ENCODE peak calls at places on chromosome 20, in ten cellular contexts. V is BE2C, Y is endothelial cell, A is ovary, M is ascending aorta, D is GM12864, H is breast epithelium, G is psoas muscle, E is fibroblast of lung, I is left lung. Q is an unnamed sample.

GRCh38 chr20:37311710-37312355 is 22.4 kb downstream of the MANBAL start:
- DNase-seq in V (no peak), G (no peak), I (peak), E (peak), M (no peak), D (no peak), A (no peak), H (no peak), Y (no peak), Q (no peak)

GRCh38 chr20:1894951-1895673 is at the start of gene SIRPA:
- DNase-seq in Y (peak), A (peak), H (no peak), V (peak), D (no peak), I (peak), G (peak), E (peak), M (no peak), Q (peak)

GRCh38 chr20:44725852-44726251 is 10.7 kb downstream of the CCN5 start:
- DNase-seq in G (no peak), I (no peak), Y (no peak), D (no peak), H (no peak), E (no peak), V (no peak), M (no peak), A (no peak), Q (no peak)

GRCh38 chr20:42941629-42942028 is 248.1 kb downstream of the PTPRT start:
- DNase-seq in V (no peak), M (no peak), E (no peak), H (no peak), A (no peak), D (no peak), G (no peak), Y (no peak), I (no peak), Q (no peak)

GRCh38 chr20:62858059-62858458 is 3.6 kb downstream of the TCFL5 start:
- DNase-seq in M (no peak), I (peak), G (no peak), H (no peak), E (no peak), V (no peak), D (no peak), A (no peak), Y (no peak), Q (no peak)

GRCh38 chr20:1860446-1860845 is 34.8 kb upstream of the SIRPA start:
- DNase-seq in I (no peak), H (no peak), D (no peak), V (no peak), A (no peak), E (peak), G (no peak), Y (no peak), M (no peak), Q (no peak)

GRCh38 chr20:51100617-51101016 is 77.7 kb upstream of the KCNG1 start:
- DNase-seq in V (no peak), H (no peak), I (no peak), Y (no peak), E (no peak), M (no peak), G (no peak), D (no peak), A (no peak), Q (no peak)

GRCh38 chr20:37932919-37933318 is 30.0 kb downstream of the VSTM2L start:
- DNase-seq in I (no peak), V (no peak), E (no peak), G (no peak), M (no peak), D (no peak), A (no peak), H (no peak), Y (no peak), Q (no peak)

GRCh38 chr20:46221271-46221670 is 87.0 kb downstream of the CDH22 start:
- DNase-seq in I (no peak), G (no peak), M (no peak), A (no peak), D (no peak), V (no peak), Y (no peak), H (no peak), E (no peak), Q (no peak)

GRCh38 chr20:13006825-13007224 is 1.9 kb upstream of the SPTLC3 start:
- DNase-seq in V (no peak), A (no peak), G (no peak), M (no peak), H (no peak), I (no peak), Y (no peak), E (peak), D (no peak), Q (no peak)

GRCh38 chr20:19770375-19770774 is 12.3 kb downstream of the RIN2 start:
- DNase-seq in D (no peak), I (no peak), M (no peak), G (no peak), V (no peak), Y (no peak), A (no peak), H (no peak), E (no peak), Q (no peak)

GRCh38 chr20:407953-408842 is at the start of gene RBCK1:
- DNase-seq in I (peak), M (peak), A (peak), G (peak), H (peak), Y (peak), E (peak), D (peak), V (peak), Q (peak)

GRCh38 chr20:32240220-32240619 is 32.5 kb downstream of the POFUT1 start:
- DNase-seq in G (no peak), V (no peak), E (no peak), Y (no peak), H (no peak), A (no peak), D (no peak), I (no peak), M (no peak), Q (no peak)

GRCh38 chr20:33373735-33374605 is 27.3 kb downstream of the CDK5RAP1 start:
- DNase-seq in A (no peak), M (no peak), E (peak), H (peak), I (no peak), V (no peak), Y (no peak), G (no peak), D (no peak), Q (no peak)

GRCh38 chr20:4978050-4978918 is 23.0 kb downstream of the SLC23A2 start:
- DNase-seq in D (no peak), I (no peak), M (no peak), E (peak), H (no peak), G (no peak), Y (no peak), A (no peak), V (no peak), Q (no peak)

GRCh38 chr20:62592506-62593177 is 49.7 kb upstream of the SLCO4A1 start:
- DNase-seq in M (no peak), I (no peak), H (no peak), G (no peak), V (no peak), Y (no peak), E (no peak), A (no peak), D (no peak), Q (no peak)

GRCh38 chr20:60497298-60497697 is 539.1 kb downstream of the CDH26 start:
- DNase-seq in Y (no peak), E (no peak), A (no peak), V (no peak), M (no peak), I (no peak), H (no peak), G (no peak), D (no peak), Q (no peak)

GRCh38 chr20:46507760-46508407 is 5.5 kb downstream of the ZNF334 start:
- DNase-seq in M (no peak), E (no peak), A (no peak), H (no peak), D (no peak), I (no peak), G (no peak), Y (no peak), V (no peak), Q (no peak)

GRCh38 chr20:45452772-45453171 is 16.8 kb upstream of the WFDC2 start:
- DNase-seq in A (no peak), M (no peak), V (no peak), E (no peak), Y (no peak), G (no peak), D (no peak), H (no peak), I (no peak), Q (no peak)

GRCh38 chr20:61127311-61128044 is 124.6 kb upstream of the CDH4 start:
- DNase-seq in M (no peak), A (no peak), Y (no peak), H (no peak), V (no peak), G (no peak), D (no peak), I (no peak), E (peak), Q (no peak)

GRCh38 chr20:3084986-3085360 is 449 bp upstream of the AVP start:
- DNase-seq in G (no peak), V (no peak), E (no peak), Y (no peak), H (no peak), I (no peak), M (no peak), D (no peak), A (no peak), Q (no peak)

GRCh38 chr20:61949363-61949713 is 116.3 kb downstream of the TAF4 start:
- DNase-seq in V (no peak), M (no peak), D (no peak), H (peak), E (no peak), G (no peak), A (no peak), I (no peak), Y (no peak), Q (no peak)

GRCh38 chr20:23874747-23875146 is 4.8 kb downstream of the CST5 start:
- DNase-seq in E (no peak), G (no peak), A (no peak), H (no peak), Y (no peak), V (no peak), D (no peak), M (no peak), I (no peak), Q (no peak)

GRCh38 chr20:21360686-21361085 is 36.6 kb downstream of the NKX2-4 start:
- DNase-seq in I (no peak), G (no peak), M (no peak), E (peak), V (no peak), D (no peak), Y (no peak), A (no peak), H (no peak), Q (no peak)

GRCh38 chr20:40536866-40537265 is 152.2 kb downstream of the MAFB start:
- DNase-seq in Y (no peak), E (no peak), H (no peak), D (no peak), G (no peak), A (no peak), M (no peak), I (no peak), V (no peak), Q (no peak)

GRCh38 chr20:40535816-40536215 is 153.2 kb downstream of the MAFB start:
- DNase-seq in E (peak), G (no peak), M (no peak), I (no peak), D (no peak), H (no peak), V (no peak), Y (no peak), A (no peak), Q (no peak)

DNA sequence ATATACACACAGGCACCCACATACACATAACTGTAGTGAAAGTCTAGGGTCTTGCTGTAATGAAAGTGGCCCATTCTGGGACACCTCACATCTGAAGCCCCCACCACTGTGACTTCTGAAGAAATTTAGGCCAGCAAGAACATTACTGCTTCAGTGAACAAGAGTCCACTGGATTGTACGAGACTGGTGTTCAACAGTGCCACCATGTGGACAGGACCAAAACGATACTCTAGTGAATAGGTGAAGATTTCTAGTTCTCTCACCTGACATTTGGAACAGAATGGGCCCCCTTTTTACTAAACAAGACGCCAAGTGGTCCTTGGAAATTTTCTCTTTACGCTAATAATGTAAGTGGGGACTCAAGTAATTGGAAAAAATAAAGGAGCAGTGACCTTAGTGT is 156.9 kb downstream of the MAFB start:
- DNase-seq in H (no peak), M (no peak), G (no peak), Y (peak), E (no peak), I (no peak), V (peak), D (no peak), A (no peak), Q (no peak)
- TF ChIP-seq CTCF in H (peak), M (no peak), G (peak), Y (peak), E (peak), I (no peak), V (peak), D (peak), A (no peak), Q (no peak)

GRCh38 chr20:15928946-15929345 is 644.3 kb downstream of the KIF16B start:
- DNase-seq in D (no peak), H (no peak), A (no peak), V (no peak), I (no peak), Y (no peak), M (no peak), E (no peak), G (no peak), Q (no peak)

GRCh38 chr20:15925376-15925775 is 647.9 kb downstream of the KIF16B start:
- DNase-seq in I (no peak), V (no peak), E (no peak), G (no peak), Y (no peak), D (no peak), H (no peak), A (no peak), M (no peak), Q (no peak)

GRCh38 chr20:15930324-15931305 is 642.6 kb downstream of the KIF16B start:
- DNase-seq in M (no peak), E (peak), Y (no peak), V (no peak), I (no peak), G (no peak), A (no peak), D (no peak), H (no peak), Q (no peak)

GRCh38 chr20:15924556-15924955 is 648.7 kb downstream of the KIF16B start:
- DNase-seq in V (no peak), Y (no peak), D (no peak), I (no peak), G (no peak), H (no peak), M (no peak), A (no peak), E (no peak), Q (no peak)

GRCh38 chr20:15927893-15928650 is 645.2 kb downstream of the KIF16B start:
- DNase-seq in E (no peak), A (no peak), H (no peak), I (no peak), V (no peak), G (no peak), M (no peak), Y (no peak), D (no peak), Q (no peak)
- TF ChIP-seq CTCF in E (no peak), A (no peak), H (no peak), I (no peak), V (no peak), G (no peak), M (no peak), Y (no peak), D (no peak), Q (no peak)

DNA sequence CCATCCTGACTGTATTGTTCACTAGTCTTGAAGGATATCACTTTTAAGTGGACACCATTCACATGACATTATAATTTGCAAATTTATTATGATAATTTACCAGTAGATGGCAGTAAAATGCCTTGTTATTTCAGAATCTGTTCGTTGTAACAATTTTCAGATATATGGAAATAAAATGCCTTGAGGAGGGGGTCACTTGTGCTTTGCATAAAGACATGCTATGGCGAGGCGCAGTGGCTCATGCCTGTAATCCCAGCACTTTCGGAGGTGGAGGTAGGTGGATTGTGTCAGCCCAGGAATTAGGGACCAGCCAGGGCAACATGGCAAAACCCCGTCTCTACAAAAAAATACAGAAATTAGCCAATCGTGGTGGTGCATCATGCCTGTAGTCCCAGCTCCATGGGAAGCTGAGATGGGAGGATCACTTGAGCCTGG is 9.0 kb upstream of the NCOA6 start:
- DNase-seq in E (peak), H (no peak), V (no peak), M (no peak), Y (no peak), I (no peak), G (no peak), A (no peak), D (no peak), Q (no peak)
- TF ChIP-seq CTCF in E (no peak), H (peak), V (peak), M (peak), Y (peak), I (peak), G (peak), A (no peak), D (no peak), Q (peak)

DNA sequence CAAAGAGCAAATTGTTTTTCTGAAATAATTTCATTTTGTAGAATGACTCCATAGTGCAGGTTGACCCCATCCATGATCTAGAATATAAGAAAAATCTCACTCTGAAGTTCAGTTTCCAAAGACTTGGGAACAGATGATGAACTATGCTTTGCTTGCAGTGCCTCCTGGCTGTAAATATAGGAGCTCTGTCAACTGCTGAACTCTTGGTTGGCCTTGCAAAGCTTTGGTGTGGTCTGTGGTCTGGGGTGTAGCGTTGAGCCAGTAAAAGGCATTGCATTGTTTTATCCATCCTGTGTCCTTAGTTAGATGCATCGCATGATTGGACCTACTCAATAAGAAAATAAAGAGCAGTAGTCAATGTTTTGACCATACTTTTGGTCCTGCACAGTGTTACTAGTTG is 104.0 kb downstream of the PLCB4 start:
- DNase-seq in A (no peak), D (no peak), H (no peak), M (no peak), I (no peak), Y (no peak), E (peak), V (peak), G (no peak), Q (no peak)
- TF ChIP-seq CTCF in A (no peak), D (no peak), H (no peak), M (no peak), I (no peak), Y (no peak), E (peak), V (peak), G (no peak), Q (no peak)

GRCh38 chr20:17659801-17660200 is 22.2 kb downstream of the RRBP1 start:
- DNase-seq in D (no peak), H (no peak), A (no peak), I (no peak), G (no peak), M (no peak), V (no peak), Y (no peak), E (no peak), Q (no peak)
- TF ChIP-seq CTCF in D (peak), H (no peak), A (no peak), I (no peak), G (no peak), M (no peak), V (peak), Y (peak), E (no peak), Q (no peak)